ENCODE peak calls at places on chromosomes 2 and 18, in five cellular contexts. Q is iPS-NIHi11, R is T-cell, S is H1, B is Caki2. C is an unnamed sample.

GRCh38 chr2:42100696-42101585 is 53.1 kb downstream of the PKDCC start:
- DNase-seq in Q (peak), R (peak), S (no peak), B (no peak), C (no peak)

GRCh38 chr2:95215018-95215612 is 7.8 kb downstream of the ZNF892 start:
- DNase-seq in Q (no peak), R (no peak), S (no peak), B (peak), C (no peak)

GRCh38 chr18:57050314-57050949 is 96.5 kb upstream of the BOD1L2 start:
- DNase-seq in Q (no peak), R (no peak), S (no peak), B (no peak), C (no peak)

GRCh38 chr2:173417341-173417740 is 62.7 kb downstream of the CDCA7 start:
- DNase-seq in Q (no peak), R (no peak), S (no peak), B (no peak), C (no peak)

GRCh38 chr2:182548031-182548950 is 121.5 kb upstream of the PDE1A start:
- DNase-seq in Q (no peak), R (no peak), S (no peak), B (no peak), C (no peak)

GRCh38 chr2:236162804-236163482 is 5.2 kb downstream of the GBX2 start:
- DNase-seq in Q (no peak), R (no peak), S (no peak), B (no peak), C (no peak)

GRCh38 chr18:43661570-43661969 is 384.3 kb upstream of the SYT4 start:
- DNase-seq in Q (peak), R (no peak), S (peak), B (peak), C (peak)

GRCh38 chr2:41709702-41710599 is 337.9 kb upstream of the PKDCC start:
- DNase-seq in Q (no peak), R (no peak), S (no peak), B (peak), C (no peak)

GRCh38 chr2:166060191-166060590 is 67.6 kb downstream of the SCN1A start:
- DNase-seq in Q (no peak), R (no peak), S (no peak), B (no peak), C (no peak)

GRCh38 chr2:42345986-42346385 is 15.0 kb downstream of the COX7A2L start:
- DNase-seq in Q (no peak), R (no peak), S (no peak), B (no peak), C (no peak)

GRCh38 chr2:120110062-120110362 is 97.1 kb downstream of the EPB41L5 start:
- DNase-seq in Q (no peak), R (no peak), S (no peak), B (no peak), C (no peak)

GRCh38 chr2:152542995-152543481 is 174.2 kb downstream of the PRPF40A start:
- DNase-seq in Q (peak), R (no peak), S (no peak), B (peak), C (peak)

GRCh38 chr2:165450141-165450540 is 19.4 kb upstream of the CSRNP3 start:
- DNase-seq in Q (no peak), R (no peak), S (no peak), B (no peak), C (no peak)

GRCh38 chr2:118661184-118661583 is 186.3 kb downstream of the EN1 start:
- DNase-seq in Q (no peak), R (no peak), S (no peak), B (no peak), C (no peak)

GRCh38 chr2:203706403-203706802 is at the start of gene CD28:
- DNase-seq in Q (no peak), R (peak), S (no peak), B (no peak), C (no peak)

GRCh38 chr2:31937741-31938140 is 73.1 kb downstream of the MEMO1 start:
- DNase-seq in Q (no peak), R (no peak), S (no peak), B (no peak), C (no peak)

GRCh38 chr2:69954069-69954468 is 7.4 kb downstream of the ASPRV1 start:
- DNase-seq in Q (no peak), R (no peak), S (no peak), B (no peak), C (no peak)

GRCh38 chr2:239725551-239725890 is 299.6 kb downstream of the NDUFA10 start:
- DNase-seq in Q (no peak), R (no peak), S (no peak), B (no peak), C (no peak)

GRCh38 chr2:233193738-233194137 is 57.7 kb upstream of the ATG16L1 start:
- DNase-seq in Q (no peak), R (no peak), S (no peak), B (no peak), C (no peak)

GRCh38 chr2:38750793-38751042 is 443 bp downstream of the SRSF7 start:
- DNase-seq in Q (peak), R (peak), S (no peak), B (no peak), C (no peak)

GRCh38 chr2:1721706-1722483 is 22.4 kb downstream of the PXDN start:
- DNase-seq in Q (no peak), R (no peak), S (no peak), B (peak), C (peak)

GRCh38 chr2:198036029-198036879 is 231.9 kb downstream of the PLCL1 start:
- DNase-seq in Q (no peak), R (no peak), S (no peak), B (no peak), C (no peak)

GRCh38 chr18:8857806-8858205 is 152.4 kb downstream of the MTCL1 start:
- DNase-seq in Q (no peak), R (no peak), S (no peak), B (no peak), C (no peak)

GRCh38 chr2:120968307-120969015 is 232.8 kb downstream of the GLI2 start:
- DNase-seq in Q (no peak), R (no peak), S (no peak), B (no peak), C (no peak)

GRCh38 chr2:69835666-69836065 is 6.2 kb downstream of the GMCL1 start:
- DNase-seq in Q (no peak), R (no peak), S (no peak), B (no peak), C (no peak)

GRCh38 chr18:74742573-74742972 is 144.9 kb downstream of the ZNF407 start:
- DNase-seq in Q (no peak), R (no peak), S (no peak), B (no peak), C (peak)

GRCh38 chr2:165313448-165313847 is 74.2 kb downstream of the SCN2A start:
- DNase-seq in Q (no peak), R (no peak), S (no peak), B (no peak), C (no peak)

GRCh38 chr2:236167297-236168109 is 683 bp downstream of the GBX2 start:
- DNase-seq in Q (peak), R (no peak), S (no peak), B (peak), C (no peak)

GRCh38 chr2:219289195-219289536 is 10.0 kb downstream of the DNAJB2 start:
- DNase-seq in Q (no peak), R (no peak), S (no peak), B (no peak), C (no peak)

C was measured in kidney epithelial cell.